ENCODE peak calls at places on chromosomes 7 and 10, in seven cellular contexts. E, F, T, H, Y, U and M are unnamed samples.
A peak's percentile ranks its signal among the peaks of the same experiment; 100 is the strongest.

GRCh38 chr10:672139-672538 is 17.3 kb downstream of the DIP2C start:
- DNase-seq in T (no peak), F (no peak), E (no peak), Y (no peak), U (peak; percentile 21), H (no peak), M (peak; percentile 0)

GRCh38 chr10:37952926-37953325 is 23.5 kb downstream of the ZNF25 start:
- DNase-seq in Y (no peak), T (no peak), H (no peak), E (no peak), F (no peak), U (no peak), M (no peak)

GRCh38 chr10:47029181-47029971 is 118.1 kb downstream of the PTPN20 start:
- DNase-seq in E (no peak), F (no peak), H (no peak), Y (peak; percentile 7), T (no peak), U (peak; percentile 43), M (no peak)

GRCh38 chr7:49564379-49564714 is 209.1 kb upstream of the VWC2 start:
- DNase-seq in H (no peak), F (no peak), Y (no peak), E (no peak), T (no peak), U (no peak), M (no peak)

GRCh38 chr10:86449926-86450558 is 71.5 kb downstream of the WAPL start:
- DNase-seq in F (no peak), Y (no peak), H (no peak), T (no peak), E (no peak), U (no peak), M (no peak)

GRCh38 chr7:32785365-32785764 is 106.2 kb downstream of the KBTBD2 start:
- DNase-seq in F (no peak), U (no peak), E (no peak), Y (no peak), H (no peak), T (no peak), M (no peak)

GRCh38 chr7:2553831-2554581 is 1.3 kb downstream of the BRAT1 start:
- DNase-seq in U (no peak), T (no peak), Y (no peak), H (no peak), E (no peak), F (no peak), M (no peak)

GRCh38 chr7:107387077-107387476 is 82.8 kb upstream of the GPR22 start:
- DNase-seq in T (no peak), U (peak; percentile 86), F (no peak), Y (peak; percentile 50), H (no peak), E (no peak), M (no peak)

GRCh38 chr10:111921821-111922220 is 261.7 kb downstream of the GPAM start:
- DNase-seq in F (no peak), U (no peak), E (no peak), Y (no peak), H (no peak), T (no peak), M (no peak)

GRCh38 chr10:26721561-26721960 is 24.1 kb downstream of the PDSS1 start:
- DNase-seq in T (no peak), E (no peak), F (no peak), Y (no peak), U (no peak), H (no peak), M (no peak)

GRCh38 chr10:70558871-70559810 is 43.4 kb downstream of the PRF1 start:
- DNase-seq in F (peak; percentile 71), T (no peak), H (peak; percentile 42), E (no peak), Y (peak; percentile 59), U (peak; percentile 89), M (no peak)

GRCh38 chr10:131109746-131110145 is 201.8 kb downstream of the TCERG1L start:
- DNase-seq in F (no peak), H (no peak), Y (no peak), E (no peak), U (no peak), T (no peak), M (no peak)

GRCh38 chr10:89213191-89213808 is 6.2 kb upstream of the CH25H start:
- DNase-seq in Y (no peak), E (no peak), H (peak; percentile 31), T (no peak), F (no peak), U (no peak), M (no peak)

GRCh38 chr10:99779335-99779734 is 3.1 kb upstream of the ABCC2 start:
- DNase-seq in Y (no peak), T (no peak), F (no peak), E (no peak), U (no peak), H (peak; percentile 51), M (no peak)

GRCh38 chr10:113442340-113442739 is 110.5 kb upstream of the HABP2 start:
- DNase-seq in Y (no peak), E (no peak), U (no peak), F (no peak), T (no peak), H (no peak), M (no peak)

GRCh38 chr7:43076189-43076605 is 36.2 kb upstream of the HECW1 start:
- DNase-seq in E (no peak), U (no peak), F (no peak), H (peak; percentile 33), Y (no peak), T (no peak), M (no peak)

GRCh38 chr7:128417071-128417470 is 7.3 kb upstream of the IMPDH1 start:
- DNase-seq in U (no peak), Y (no peak), H (no peak), F (no peak), T (no peak), E (no peak), M (no peak)

GRCh38 chr10:74669210-74669609 is 157.2 kb upstream of the KAT6B start:
- DNase-seq in H (no peak), F (no peak), U (no peak), E (no peak), Y (no peak), T (no peak), M (no peak)

GRCh38 chr10:36224431-36224985 is 582.4 kb upstream of the FZD8 start:
- DNase-seq in T (no peak), H (peak; percentile 3), E (no peak), F (no peak), U (no peak), Y (no peak), M (no peak)

DNA sequence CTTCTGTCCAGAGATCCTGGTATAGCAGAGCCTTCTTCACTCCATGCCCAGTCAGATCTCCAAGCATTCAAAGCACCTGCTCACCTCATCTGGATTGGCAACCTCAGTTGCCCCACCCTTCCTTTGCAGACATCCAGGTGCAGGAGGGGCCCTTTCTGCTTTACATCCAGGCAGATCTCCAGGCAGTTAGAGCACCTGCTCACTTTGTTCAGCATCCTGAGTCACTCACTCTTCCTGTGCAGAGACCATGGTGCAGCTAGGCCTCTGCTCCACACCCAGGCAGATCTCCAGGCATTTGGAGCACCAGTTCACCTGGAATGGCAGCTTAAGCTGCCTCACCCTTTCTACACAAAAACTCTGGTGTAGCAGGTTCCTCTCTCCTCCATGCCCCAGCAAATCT is 153.1 kb downstream of the CDK14 start:
- DNase-seq in F (no peak), E (no peak), U (no peak), T (no peak), H (no peak), Y (no peak), M (no peak)
- TF ChIP-seq CTCF in F (no peak), E (no peak), U (no peak), T (no peak), H (no peak), Y (no peak), M (no peak)

DNA sequence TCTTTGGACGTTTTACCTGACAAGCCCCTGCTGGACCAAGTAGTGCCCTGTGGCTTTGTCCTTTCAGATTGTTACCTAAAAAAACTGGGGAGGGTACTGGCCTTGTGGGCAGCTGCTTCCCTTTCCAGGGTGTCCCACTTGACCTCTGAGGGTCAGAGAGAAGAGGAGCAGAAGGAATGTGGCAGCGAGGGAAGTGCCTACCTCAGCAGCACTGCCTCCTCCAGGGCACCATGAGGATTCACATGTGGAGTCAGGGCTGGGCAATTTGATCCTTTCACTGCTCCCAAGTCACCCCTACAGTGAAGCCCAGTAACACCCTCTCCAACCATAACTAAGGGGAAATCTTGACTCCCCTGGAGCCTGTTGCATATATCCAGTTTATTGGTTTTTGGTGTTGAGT is 64.6 kb downstream of the ITGB1 start:
- DNase-seq in H (no peak), Y (no peak), E (no peak), F (no peak), U (peak; percentile 84), T (no peak), M (no peak)
- TF ChIP-seq CTCF in H (peak; percentile 24), Y (no peak), E (no peak), F (no peak), U (peak; percentile 69), T (no peak), M (no peak)

GRCh38 chr10:63712717-63713115 is 191.5 kb downstream of the REEP3 start:
- DNase-seq in T (no peak), Y (no peak), E (no peak), F (no peak), H (no peak), U (no peak), M (no peak)

GRCh38 chr10:63708421-63708820 is 187.2 kb downstream of the REEP3 start:
- DNase-seq in F (no peak), Y (no peak), U (no peak), T (no peak), H (no peak), E (no peak), M (no peak)

GRCh38 chr10:63711866-63712716 is 190.9 kb downstream of the REEP3 start:
- DNase-seq in T (peak; percentile 71), Y (peak; percentile 93), E (peak; percentile 77), H (peak; percentile 98), U (no peak), F (peak; percentile 93), M (peak; percentile 94)

GRCh38 chr10:63711361-63711760 is 190.2 kb downstream of the REEP3 start:
- DNase-seq in T (no peak), F (no peak), Y (peak; percentile 40), E (no peak), U (peak; percentile 88), H (no peak), M (no peak)

DNA sequence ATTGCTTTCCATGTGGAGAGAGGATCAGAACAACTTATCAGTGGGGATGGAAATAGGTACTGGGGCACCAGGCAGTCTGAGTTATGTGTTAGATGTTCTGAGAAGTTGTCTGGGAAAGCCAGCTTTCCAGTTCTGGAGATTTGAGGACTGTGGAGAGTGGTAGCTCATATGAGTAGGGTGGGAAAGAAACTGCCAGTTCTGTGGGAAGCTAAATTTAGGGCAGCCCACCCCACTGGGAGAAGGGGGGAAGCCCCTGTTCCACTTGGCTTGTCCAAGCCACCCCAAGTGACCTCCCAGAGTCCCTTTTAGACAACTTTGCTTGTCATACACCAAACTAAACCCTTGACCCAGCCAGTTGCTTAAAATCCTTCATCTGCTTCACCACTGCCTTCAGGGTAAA is 189.5 kb downstream of the REEP3 start:
- DNase-seq in F (no peak), U (no peak), Y (no peak), H (no peak), T (no peak), E (no peak), M (no peak)
- TF ChIP-seq CTCF in F (no peak), U (no peak), Y (no peak), H (no peak), T (no peak), E (no peak), M (no peak)

DNA sequence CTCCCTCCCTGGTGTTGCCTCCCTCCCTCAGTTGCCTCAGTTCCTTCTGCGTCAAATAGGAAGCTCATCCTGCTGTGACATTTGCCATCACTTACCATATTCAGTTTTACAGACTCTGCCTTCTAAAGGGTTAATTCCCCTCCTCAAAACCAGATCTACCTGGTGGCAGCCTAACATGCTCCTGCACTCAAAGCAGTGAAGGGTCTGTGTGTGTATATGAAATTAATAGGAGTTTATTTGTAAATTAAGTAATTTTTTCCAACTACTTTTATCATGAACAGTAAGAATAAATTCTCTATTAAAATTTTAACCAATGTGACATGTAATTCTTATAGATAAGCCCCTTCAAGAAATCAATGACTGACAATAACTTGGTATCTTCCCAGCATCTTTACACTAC is 158.6 kb upstream of the INSYN2A start:
- DNase-seq in H (no peak), F (no peak), E (no peak), Y (no peak), U (no peak), T (no peak), M (no peak)
- TF ChIP-seq CTCF in H (no peak), F (no peak), E (no peak), Y (peak; percentile 17), U (peak; percentile 60), T (peak; percentile 37), M (no peak)